ENCODE peak calls at places on chromosomes 4 and X, in five cellular contexts. B is SK-N-SH, H is K562, M is H1, T is HepG2. P is an unnamed sample.

GRCh38 chrX:30906726-30907125 is 17.7 kb upstream of the TAB3 start:
- DNase-seq in B (no peak), H (no peak), M (no peak), T (no peak), P (no peak)

GRCh38 chr4:140343303-140343702 is 30.1 kb upstream of the SCOC start:
- DNase-seq in B (no peak), H (no peak), M (no peak), T (no peak), P (no peak)

GRCh38 chr4:610411-611261 is 14.7 kb upstream of the PDE6B start:
- DNase-seq in B (no peak), H (no peak), M (no peak), T (no peak), P (no peak)

GRCh38 chrX:71493111-71493613 is 39.7 kb upstream of the OGT start:
- DNase-seq in B (no peak), H (no peak), M (no peak), T (peak; percentile 6), P (no peak)

GRCh38 chr4:111234939-111235338 is 612.1 kb upstream of the PITX2 start:
- DNase-seq in B (no peak), H (no peak), M (no peak), T (no peak), P (no peak)

GRCh38 chrX:14209034-14209433 is 179.3 kb upstream of the GEMIN8 start:
- DNase-seq in B (no peak), H (no peak), M (no peak), T (no peak), P (no peak)

GRCh38 chrX:73767017-73767416 is 204.0 kb downstream of the CHIC1 start:
- DNase-seq in B (no peak), H (no peak), M (no peak), T (no peak), P (no peak)

GRCh38 chrX:2325076-2325784 is 175.5 kb downstream of the DHRSX start:
- DNase-seq in B (peak; percentile 49), H (peak; percentile 45), M (no peak), T (no peak), P (no peak)

GRCh38 chr4:7183161-7183560 is 9.2 kb upstream of the SORCS2 start:
- DNase-seq in B (no peak), H (no peak), M (no peak), T (no peak), P (no peak)

GRCh38 chrX:87636533-87636932 is 118.9 kb downstream of the KLHL4 start:
- DNase-seq in B (no peak), H (no peak), M (no peak), T (no peak), P (no peak)

GRCh38 chrX:48956728-48957414 is 536 bp downstream of the OTUD5 start:
- DNase-seq in B (no peak), H (no peak), M (no peak), T (no peak), P (no peak)

GRCh38 chr4:186781032-186781917 is 57.6 kb upstream of the FAT1 start:
- DNase-seq in B (no peak), H (no peak), M (no peak), T (peak; percentile 93), P (no peak)

GRCh38 chr4:150215601-150216000 is 137.4 kb downstream of the DCLK2 start:
- DNase-seq in B (no peak), H (no peak), M (no peak), T (no peak), P (no peak)

GRCh38 chrX:108312938-108313337 is 125.3 kb downstream of the COL4A6 start:
- DNase-seq in B (no peak), H (no peak), M (peak; percentile 43), T (no peak), P (no peak)

GRCh38 chrX:6989858-6990257 is 157.7 kb upstream of the STS start:
- DNase-seq in B (no peak), H (no peak), M (no peak), T (no peak), P (no peak)

GRCh38 chr4:145909331-145909730 is 29.3 kb downstream of the ZNF827 start:
- DNase-seq in B (peak; percentile 20), H (peak; percentile 55), M (peak; percentile 82), T (no peak), P (no peak)

GRCh38 chr4:170464614-170465197 is 374.9 kb upstream of the AADAT start:
- DNase-seq in B (no peak), H (no peak), M (peak; percentile 43), T (no peak), P (no peak)

GRCh38 chr4:175622887-175623286 is 189.2 kb downstream of the GPM6A start:
- DNase-seq in B (no peak), H (no peak), M (no peak), T (no peak), P (no peak)

GRCh38 chrX:70257599-70258288 is 2.3 kb downstream of the P2RY4 start:
- DNase-seq in B (no peak), H (no peak), M (no peak), T (no peak), P (no peak)

GRCh38 chr4:11440481-11441181 is 11.9 kb upstream of the HS3ST1 start:
- DNase-seq in B (no peak), H (no peak), M (no peak), T (no peak), P (no peak)

DNA sequence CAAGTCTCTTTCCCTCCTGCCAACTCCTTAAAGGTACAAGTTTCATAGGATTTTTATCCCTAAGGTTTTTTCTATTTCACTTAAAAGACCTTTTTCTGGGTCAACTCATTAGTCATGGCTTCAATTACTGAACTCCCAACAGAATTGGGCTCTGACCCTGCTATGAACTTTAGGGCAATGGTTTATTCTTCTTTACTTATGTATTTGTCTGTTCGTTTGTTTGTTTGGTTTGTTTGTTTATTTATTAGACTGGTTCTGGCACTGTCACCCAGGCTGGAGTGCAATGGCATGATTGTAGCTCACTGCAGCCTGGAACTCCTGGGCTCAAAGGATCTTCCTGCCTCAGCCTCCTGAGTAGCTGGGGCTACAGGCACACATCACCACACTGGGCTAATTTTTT is 5.9 kb upstream of the NOCT start:
- DNase-seq in B (no peak), H (no peak), M (no peak), T (no peak), P (no peak)
- TF ChIP-seq POLR2AphosphoS5 in B (no peak), H (no peak), M (no peak), T (no peak), P (no peak)

GRCh38 chr4:20916106-20916505 is 215.8 kb downstream of the PACRGL start:
- DNase-seq in B (no peak), H (no peak), M (no peak), T (no peak), P (no peak)
- TF ChIP-seq TAF1 in B (no peak), H (no peak), M (no peak), T (no peak), P (no peak)

DNA sequence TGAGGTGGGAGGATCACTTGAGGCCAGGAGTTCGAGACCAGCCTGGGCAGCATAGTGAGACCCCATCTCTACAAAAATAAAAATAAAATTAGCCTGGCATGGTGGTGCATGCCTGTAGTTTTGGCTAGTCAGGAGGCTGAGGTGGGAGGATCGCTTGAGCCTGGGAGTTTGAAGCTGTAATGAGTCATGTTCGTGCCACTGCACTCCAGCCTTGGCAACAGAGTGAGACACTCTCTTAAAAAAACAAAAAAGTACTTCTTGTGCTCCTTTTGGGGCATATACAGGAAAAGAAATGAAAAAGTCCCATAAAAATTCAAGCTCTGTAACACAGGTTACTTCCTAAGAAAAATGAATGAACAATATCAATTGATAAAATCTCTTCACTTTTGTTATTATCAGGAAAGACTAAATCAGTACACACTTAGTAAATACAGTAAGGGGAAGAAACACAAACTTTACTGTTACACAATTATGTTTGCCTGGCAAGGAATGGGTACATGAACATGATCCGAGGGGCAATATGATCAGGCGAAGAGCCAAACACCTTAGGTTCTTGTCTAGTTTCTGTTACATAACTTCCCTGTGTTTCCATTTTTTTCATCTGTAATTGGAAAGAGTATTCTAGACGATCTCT is 46.9 kb downstream of the CCDC158 start:
- DNase-seq in B (no peak), H (no peak), M (no peak), T (no peak), P (no peak)
- TF ChIP-seq POLR2AphosphoS5 in B (no peak), H (no peak), M (no peak), T (no peak), P (no peak)

DNA sequence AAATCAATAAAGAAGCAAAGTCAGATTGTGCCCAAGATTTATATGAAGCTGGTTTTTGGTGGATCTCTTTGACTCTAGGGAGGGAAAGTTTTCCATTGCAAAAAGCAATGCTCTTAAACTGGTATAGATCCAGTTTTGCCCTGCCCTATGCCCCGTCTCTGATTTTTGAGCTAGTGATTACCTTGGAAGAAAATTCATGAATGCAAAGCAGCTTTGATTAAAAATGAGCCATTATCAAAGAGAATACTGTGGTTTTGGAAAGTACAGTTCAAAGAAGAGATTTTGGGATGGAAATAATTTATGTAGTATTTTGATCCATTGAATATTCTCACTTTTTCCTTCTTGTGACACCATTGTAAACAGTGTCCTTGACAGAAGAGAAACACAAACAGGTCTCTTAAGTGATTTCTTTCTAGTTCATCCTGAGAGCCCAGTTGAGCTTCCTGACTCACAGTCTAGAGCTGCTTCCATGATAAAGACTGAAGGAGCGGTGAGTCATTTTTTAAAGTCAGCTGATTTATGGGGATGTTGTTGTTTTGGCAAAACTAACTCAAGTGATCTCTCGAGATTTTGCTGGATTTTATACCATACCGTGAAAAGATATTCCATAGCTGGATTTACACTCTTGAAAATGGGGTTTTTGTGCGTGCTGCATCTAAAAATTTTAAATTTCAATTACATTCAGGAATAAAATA is 76.7 kb downstream of the AFF1 start:
- DNase-seq in B (no peak), H (no peak), M (no peak), T (no peak), P (no peak)
- TF ChIP-seq TAF1 in B (no peak), H (no peak), M (no peak), T (no peak), P (no peak)

GRCh38 chr4:18322111-18322510 is 300.6 kb upstream of the LCORL start:
- DNase-seq in B (no peak), H (no peak), M (no peak), T (no peak), P (no peak)

GRCh38 chr4:18314731-18315130 is 293.2 kb upstream of the LCORL start:
- DNase-seq in B (peak; percentile 15), H (no peak), M (no peak), T (no peak), P (no peak)

GRCh38 chr4:18319456-18319855 is 297.9 kb upstream of the LCORL start:
- DNase-seq in B (peak; percentile 25), H (no peak), M (no peak), T (no peak), P (no peak)

GRCh38 chr4:18318682-18319410 is 297.3 kb upstream of the LCORL start:
- DNase-seq in B (peak; percentile 80), H (no peak), M (no peak), T (no peak), P (no peak)
- TF ChIP-seq POLR2AphosphoS5 in B (no peak), H (no peak), M (no peak), T (no peak), P (no peak)

GRCh38 chrX:46665232-46666162 is 91.9 kb downstream of the CHST7 start:
- DNase-seq in B (no peak), H (no peak), M (no peak), T (no peak), P (no peak)
- TF ChIP-seq TAF1 in B (no peak), H (no peak), M (no peak), T (no peak), P (no peak)